ENCODE peak calls at places on chromosomes 16 and 17, in nine cellular contexts. L is ecto neural progenitor cell; N is glutamatergic neuron; U is fibroblast of the conjunctiva; Y is ELR; W is omental fat pad; S is AML-193; I is activated T-helper 2 cell treated with anti-CD3 and anti-CD28 coated beads, Interferon-gamma antibody, Interleukin-2, Interleukin-4, amounts not matched to agents 10 μg/mL and 5 μg/mL and 100 μg/mL, durations not matched to agents 14 hours and 24 hours and 36 hours; O is Caco-2. R is an unnamed sample.

GRCh38 chr17:80375186-80375585 is 39.8 kb upstream of the ENDOV start:
- DNase-seq in I (no peak), O (no peak), N (no peak), S (no peak), L (no peak), U (no peak), Y (no peak), W (no peak), R (no peak)

GRCh38 chr17:1617620-1618174 is 10.9 kb downstream of the SLC43A2 start:
- DNase-seq in W (no peak), U (peak; percentile 16), I (no peak), N (no peak), S (no peak), L (no peak), Y (peak; percentile 85), O (no peak), R (peak; percentile 47)

GRCh38 chr16:80198995-80199299 is 341.8 kb upstream of the DYNLRB2 start:
- DNase-seq in S (no peak), U (no peak), O (no peak), I (no peak), L (no peak), N (no peak), W (no peak), Y (peak; percentile 35), R (no peak)

GRCh38 chr17:7260601-7261376 is 1.5 kb downstream of the CLDN7 start:
- DNase-seq in L (peak; percentile 82), U (no peak), Y (no peak), O (peak; percentile 77), S (no peak), I (no peak), N (peak; percentile 48), W (peak; percentile 16), R (no peak)

GRCh38 chr16:11781773-11782172 is 15.3 kb downstream of the ZC3H7A start:
- DNase-seq in S (no peak), I (no peak), W (no peak), U (no peak), L (no peak), Y (no peak), O (no peak), N (peak; percentile 25), R (no peak)

GRCh38 chr16:621526-622105 is 9.2 kb upstream of the WFIKKN1 start:
- DNase-seq in W (no peak), N (no peak), L (no peak), O (no peak), S (no peak), Y (no peak), U (no peak), I (no peak), R (no peak)

GRCh38 chr17:17227608-17228520 is 9.1 kb downstream of the FLCN start:
- DNase-seq in N (no peak), U (no peak), Y (no peak), L (no peak), S (no peak), O (no peak), I (no peak), W (no peak), R (no peak)

GRCh38 chr16:86033016-86033474 is 134.1 kb downstream of the IRF8 start:
- DNase-seq in L (peak; percentile 76), N (no peak), I (no peak), W (no peak), S (no peak), O (peak; percentile 36), Y (no peak), U (no peak), R (peak; percentile 75)

GRCh38 chr16:82675300-82675699 is 48.5 kb downstream of the CDH13 start:
- DNase-seq in L (no peak), S (no peak), N (no peak), W (no peak), O (no peak), U (no peak), I (no peak), Y (no peak), R (no peak)

GRCh38 chr17:14308965-14309879 is 8.3 kb downstream of the HS3ST3B1 start:
- DNase-seq in I (peak; percentile 86), U (peak; percentile 90), L (peak; percentile 100), W (no peak), N (peak; percentile 98), O (peak; percentile 40), Y (peak; percentile 86), S (no peak), R (peak; percentile 86)

GRCh38 chr16:21159281-21159951 is 942 bp downstream of the LDAF1 start:
- DNase-seq in N (peak; percentile 36), O (peak; percentile 50), U (no peak), S (no peak), L (peak; percentile 60), W (peak; percentile 24), I (no peak), Y (peak; percentile 18), R (peak; percentile 49)

GRCh38 chr16:67246081-67246944 is 968 bp downstream of the FHOD1 start:
- DNase-seq in Y (peak; percentile 85), L (peak; percentile 92), U (peak; percentile 87), W (peak; percentile 63), N (peak; percentile 87), O (peak; percentile 99), S (peak; percentile 54), I (peak; percentile 29), R (peak; percentile 53)

GRCh38 chr16:2985893-2986355 is 5.7 kb upstream of the PKMYT1 start:
- DNase-seq in I (no peak), S (no peak), U (no peak), O (no peak), L (no peak), N (no peak), W (no peak), Y (no peak), R (no peak)

GRCh38 chr17:21183468-21183867 is 30.5 kb downstream of the TMEM11 start:
- DNase-seq in U (no peak), W (no peak), I (no peak), S (no peak), L (no peak), N (no peak), O (peak; percentile 80), Y (no peak), R (no peak)

GRCh38 chr16:25033852-25034251 is 18.7 kb upstream of the ARHGAP17 start:
- DNase-seq in I (no peak), S (no peak), L (no peak), N (no peak), O (no peak), U (peak; percentile 17), W (no peak), Y (peak; percentile 81), R (no peak)

GRCh38 chr17:60862482-60862881 is 184.8 kb downstream of the BCAS3 start:
- DNase-seq in S (no peak), N (no peak), O (no peak), U (no peak), L (no peak), I (no peak), Y (no peak), W (no peak), R (no peak)

GRCh38 chr17:60161598-60162330 is 12.0 kb downstream of the CA4 start:
- DNase-seq in S (no peak), L (peak; percentile 79), O (peak; percentile 32), N (peak; percentile 61), I (no peak), Y (no peak), W (no peak), U (no peak), R (no peak)

GRCh38 chr17:63695889-63696288 is 4.0 kb downstream of the LIMD2 start:
- DNase-seq in Y (no peak), U (no peak), N (no peak), S (no peak), I (no peak), W (no peak), O (no peak), L (peak; percentile 43), R (no peak)

GRCh38 chr17:8518858-8519257 is 83.2 kb downstream of the NDEL1 start:
- DNase-seq in Y (no peak), L (no peak), W (no peak), U (no peak), S (no peak), O (no peak), N (no peak), I (no peak), R (no peak)

GRCh38 chr16:88805887-88806393 is 2.4 kb downstream of the CDT1 start:
- DNase-seq in O (no peak), S (no peak), I (no peak), U (no peak), L (no peak), Y (no peak), N (no peak), W (no peak), R (no peak)

GRCh38 chr16:3112058-3112880 is at the start of gene ZNF205:
- DNase-seq in W (peak; percentile 50), S (no peak), O (peak; percentile 82), Y (peak; percentile 80), I (no peak), L (peak; percentile 84), N (peak; percentile 88), U (no peak), R (peak; percentile 64)

GRCh38 chr17:395179-395578 is 42.6 kb upstream of the RPH3AL start:
- DNase-seq in Y (no peak), L (no peak), S (no peak), N (no peak), U (no peak), O (no peak), W (no peak), I (no peak), R (no peak)

GRCh38 chr16:85635545-85636140 is 22.5 kb downstream of the GSE1 start:
- DNase-seq in Y (no peak), N (no peak), W (no peak), U (no peak), S (no peak), L (no peak), O (no peak), I (no peak), R (no peak)

GRCh38 chr17:17921192-17922082 is 50.8 kb downstream of the TOM1L2 start:
- DNase-seq in U (peak; percentile 91), I (no peak), Y (peak; percentile 95), L (peak; percentile 67), O (peak; percentile 88), S (no peak), N (no peak), W (no peak), R (no peak)

GRCh38 chr17:39753514-39754160 is 15.9 kb downstream of the GRB7 start:
- DNase-seq in L (no peak), N (peak; percentile 56), U (no peak), S (peak; percentile 49), Y (peak; percentile 40), I (no peak), W (no peak), O (no peak), R (peak; percentile 90)

GRCh38 chr17:19867094-19867653 is 562 bp downstream of the ULK2 start:
- DNase-seq in U (peak; percentile 30), L (peak; percentile 87), N (peak; percentile 77), O (peak; percentile 54), S (no peak), W (no peak), I (peak; percentile 50), Y (peak; percentile 70), R (peak; percentile 93)

GRCh38 chr16:6016530-6017184 is 919.1 kb upstream of the EEF2KMT start:
- DNase-seq in I (no peak), N (no peak), L (peak; percentile 50), W (no peak), U (no peak), O (no peak), Y (peak; percentile 2), S (peak; percentile 54), R (no peak)

GRCh38 chr17:7403043-7403901 is 625 bp downstream of the TMEM256 start:
- DNase-seq in W (no peak), S (peak; percentile 22), U (no peak), O (peak; percentile 74), L (no peak), Y (peak; percentile 87), N (peak; percentile 85), I (no peak), R (peak; percentile 94)

GRCh38 chr17:58991718-58992331 is 114.9 kb downstream of the TRIM37 start:
- DNase-seq in O (peak; percentile 75), I (no peak), Y (peak; percentile 86), S (no peak), L (no peak), U (no peak), N (no peak), W (no peak), R (no peak)